ENCODE peak calls at places on chromosomes 12 and 14, in seven cellular contexts. One of them, this sample, is unnamed.

GRCh38 chr14:64569108-64570045 is 19.6 kb downstream of the PPP1R36 start:
- DNase-seq in mesenchymal stem cell: peak; percentile 91
- DNase-seq in IMR-90: peak; percentile 61
- DNase-seq in H9: no peak
- DNase-seq in mesendoderm: peak; percentile 84
- DNase-seq in neuronal stem cell: no peak
- DNase-seq in H1: no peak
- DNase-seq in this sample: peak; percentile 80

GRCh38 chr12:56593909-56594621 is 36.1 kb downstream of the BAZ2A start:
- DNase-seq in mesenchymal stem cell: peak; percentile 85
- DNase-seq in IMR-90: peak; percentile 81
- DNase-seq in H9: peak; percentile 91
- DNase-seq in mesendoderm: peak; percentile 94
- DNase-seq in neuronal stem cell: peak; percentile 55
- DNase-seq in H1: peak; percentile 84
- DNase-seq in this sample: peak; percentile 85

GRCh38 chr14:69660344-69661193 is 49.2 kb downstream of the SUSD6 start:
- DNase-seq in mesenchymal stem cell: no peak
- DNase-seq in IMR-90: no peak
- DNase-seq in H9: no peak
- DNase-seq in mesendoderm: no peak
- DNase-seq in neuronal stem cell: no peak
- DNase-seq in H1: no peak
- DNase-seq in this sample: no peak

GRCh38 chr12:89111964-89112363 is 240.3 kb downstream of the DUSP6 start:
- DNase-seq in mesenchymal stem cell: no peak
- DNase-seq in IMR-90: no peak
- DNase-seq in H9: no peak
- DNase-seq in mesendoderm: no peak
- DNase-seq in neuronal stem cell: no peak
- DNase-seq in H1: no peak
- DNase-seq in this sample: no peak

GRCh38 chr14:38197761-38198345 is 9.9 kb upstream of the SSTR1 start:
- DNase-seq in mesenchymal stem cell: no peak
- DNase-seq in IMR-90: peak; percentile 65
- DNase-seq in H9: no peak
- DNase-seq in mesendoderm: no peak
- DNase-seq in neuronal stem cell: no peak
- DNase-seq in H1: no peak
- DNase-seq in this sample: no peak

GRCh38 chr14:49593016-49593415 is 5.7 kb upstream of the LRR1 start:
- DNase-seq in mesenchymal stem cell: peak; percentile 55
- DNase-seq in IMR-90: peak; percentile 89
- DNase-seq in H9: no peak
- DNase-seq in mesendoderm: no peak
- DNase-seq in neuronal stem cell: no peak
- DNase-seq in H1: no peak
- DNase-seq in this sample: no peak

GRCh38 chr12:8080131-8080530 is 1.9 kb upstream of the NECAP1 start:
- DNase-seq in mesenchymal stem cell: no peak
- DNase-seq in IMR-90: no peak
- DNase-seq in H9: no peak
- DNase-seq in mesendoderm: no peak
- DNase-seq in neuronal stem cell: no peak
- DNase-seq in H1: no peak
- DNase-seq in this sample: no peak

GRCh38 chr14:61860294-61860918 is 98.2 kb downstream of the SNAPC1 start:
- DNase-seq in mesenchymal stem cell: peak; percentile 37
- DNase-seq in IMR-90: peak; percentile 42
- DNase-seq in H9: peak; percentile 67
- DNase-seq in mesendoderm: peak; percentile 63
- DNase-seq in neuronal stem cell: peak; percentile 30
- DNase-seq in H1: peak; percentile 82
- DNase-seq in this sample: peak; percentile 66

GRCh38 chr12:119649202-119649808 is 18.6 kb upstream of the PRKAB1 start:
- DNase-seq in mesenchymal stem cell: no peak
- DNase-seq in IMR-90: no peak
- DNase-seq in H9: no peak
- DNase-seq in mesendoderm: no peak
- DNase-seq in neuronal stem cell: peak; percentile 8
- DNase-seq in H1: no peak
- DNase-seq in this sample: no peak

DNA sequence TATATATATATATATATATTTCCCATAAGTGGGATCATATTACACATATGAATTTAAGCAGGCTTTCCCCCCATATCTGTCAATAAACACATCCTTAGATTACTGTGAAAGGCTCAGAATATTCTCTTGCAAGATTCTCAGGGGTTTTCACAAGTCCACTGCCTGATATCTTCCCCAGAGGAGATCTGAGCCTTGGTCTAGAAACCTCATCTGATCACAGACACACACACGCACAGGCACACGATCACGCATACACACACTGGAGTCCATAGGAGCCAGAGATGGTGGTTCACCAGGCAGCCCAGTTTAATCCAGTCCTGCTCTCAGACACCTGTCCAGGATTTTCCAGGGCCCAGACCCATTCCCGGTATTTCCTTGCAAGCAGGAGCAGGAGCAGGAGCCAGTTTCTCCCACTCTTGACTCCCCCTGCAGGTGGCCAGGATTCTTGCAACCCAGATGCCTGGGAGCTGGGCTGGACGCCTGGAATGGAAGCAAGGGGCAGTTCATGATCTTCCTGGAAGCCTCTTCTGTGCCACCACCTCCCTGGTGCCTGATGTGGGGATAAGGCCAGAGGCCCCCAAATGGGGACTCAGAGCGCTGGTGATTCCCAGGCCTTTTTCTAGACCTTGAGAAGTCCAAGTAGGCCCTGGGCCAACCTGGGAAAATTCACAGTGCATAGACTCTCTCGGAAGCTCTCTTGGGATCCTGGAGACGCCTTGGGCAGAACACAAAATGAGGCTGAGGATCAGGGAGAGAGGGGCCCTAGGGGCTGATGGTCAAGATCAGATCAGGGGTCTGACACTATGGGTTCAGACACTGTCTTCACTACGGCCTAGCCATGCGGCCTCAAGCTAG is 16.5 kb upstream of the KRT78 start:
- DNase-seq in mesenchymal stem cell: peak; percentile 78
- DNase-seq in IMR-90: peak; percentile 60
- DNase-seq in H9: peak; percentile 96
- DNase-seq in mesendoderm: peak; percentile 89
- DNase-seq in neuronal stem cell: peak; percentile 78
- DNase-seq in H1: peak; percentile 95
- DNase-seq in this sample: peak; percentile 87
- H3K27ac ChIP-seq in mesenchymal stem cell: no peak overlapping the region
- H3K27ac ChIP-seq in IMR-90: no peak overlapping the region
- H3K27ac ChIP-seq in H9: no peak overlapping the region
- H3K27ac ChIP-seq in mesendoderm: no peak overlapping the region
- H3K27ac ChIP-seq in neuronal stem cell: no peak overlapping the region
- H3K27ac ChIP-seq in H1: no peak overlapping the region
- H3K27ac ChIP-seq in this sample: no peak overlapping the region

DNA sequence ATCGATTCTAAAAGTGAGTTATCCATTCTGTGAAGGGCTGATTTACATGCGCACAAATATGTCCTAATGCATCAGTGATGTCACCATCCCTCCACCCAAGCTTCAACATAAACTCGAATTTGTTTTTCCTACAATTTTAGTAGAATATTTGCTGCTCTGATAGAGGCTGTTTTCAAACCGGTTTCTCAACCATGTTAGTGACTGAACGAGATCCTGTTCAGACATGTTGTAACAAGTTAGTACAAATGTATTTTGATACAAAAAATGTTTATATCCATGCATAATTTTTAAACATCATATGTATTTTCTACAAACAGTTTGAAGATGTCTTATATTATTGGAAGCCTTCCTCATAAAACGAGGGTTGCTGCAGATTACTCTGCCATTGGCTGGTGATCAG is 12.7 kb upstream of the PRB2 start:
- DNase-seq in mesenchymal stem cell: no peak
- DNase-seq in IMR-90: no peak
- DNase-seq in H9: no peak
- DNase-seq in mesendoderm: no peak
- DNase-seq in neuronal stem cell: no peak
- DNase-seq in H1: no peak
- DNase-seq in this sample: no peak
- H2AK5ac ChIP-seq in mesenchymal stem cell: no peak overlapping the region
- H2AK5ac ChIP-seq in IMR-90: no peak overlapping the region
- H2AK5ac ChIP-seq in H9: no peak overlapping the region
- H2AK5ac ChIP-seq in mesendoderm: no peak overlapping the region
- H2AK5ac ChIP-seq in neuronal stem cell: no peak overlapping the region
- H2AK5ac ChIP-seq in H1: no peak overlapping the region
- H2AK5ac ChIP-seq in this sample: no peak overlapping the region

GRCh38 chr12:21938879-21939278 is 2.3 kb downstream of the ABCC9 start:
- DNase-seq in mesenchymal stem cell: no peak
- DNase-seq in IMR-90: peak; percentile 7
- DNase-seq in H9: no peak
- DNase-seq in mesendoderm: no peak
- DNase-seq in neuronal stem cell: no peak
- DNase-seq in H1: no peak
- DNase-seq in this sample: no peak
- H3K27ac ChIP-seq in mesenchymal stem cell: no peak overlapping the region
- H3K27ac ChIP-seq in IMR-90: no peak overlapping the region
- H3K27ac ChIP-seq in H9: no peak overlapping the region
- H3K27ac ChIP-seq in mesendoderm: no peak overlapping the region
- H3K27ac ChIP-seq in neuronal stem cell: no peak overlapping the region
- H3K27ac ChIP-seq in H1: no peak overlapping the region
- H3K27ac ChIP-seq in this sample: no peak overlapping the region

DNA sequence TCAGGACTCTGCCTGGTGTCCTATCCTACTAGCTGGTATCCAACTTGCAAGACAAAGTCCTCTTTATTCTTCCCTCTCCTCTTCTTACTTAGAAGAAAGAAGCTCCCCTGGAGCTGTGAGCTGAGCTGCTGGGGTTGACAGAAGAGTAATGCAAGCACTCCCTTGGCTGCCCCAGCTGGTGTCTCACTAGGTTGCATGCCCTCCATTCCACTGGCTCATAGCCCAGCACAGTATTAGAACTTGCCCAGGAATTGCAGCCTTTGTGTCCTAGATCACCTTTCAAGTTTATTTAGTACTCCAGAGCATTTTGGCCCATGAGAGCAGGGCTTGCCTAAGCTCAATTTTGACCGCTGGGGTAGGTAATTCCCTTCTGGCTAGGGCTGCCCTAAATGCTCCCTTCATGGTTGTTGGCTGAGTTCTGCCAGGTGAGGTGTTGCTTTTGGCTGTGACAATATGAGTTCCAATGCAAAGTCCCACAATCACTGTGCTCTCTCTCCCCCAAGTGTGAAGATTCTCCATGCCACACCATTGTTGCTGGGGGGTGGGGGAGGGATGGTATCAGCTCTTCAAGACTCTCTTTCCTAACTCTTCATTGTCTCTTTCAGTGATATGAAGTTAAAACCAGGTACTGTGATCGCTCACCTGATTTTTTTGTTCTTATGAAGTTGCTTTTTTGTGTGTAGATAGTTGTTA is 317.4 kb upstream of the DDHD1 start:
- DNase-seq in mesenchymal stem cell: no peak
- DNase-seq in IMR-90: peak; percentile 60
- DNase-seq in H9: no peak
- DNase-seq in mesendoderm: peak; percentile 52
- DNase-seq in neuronal stem cell: no peak
- DNase-seq in H1: no peak
- DNase-seq in this sample: no peak
- H2AK5ac ChIP-seq in mesenchymal stem cell: no peak overlapping the region
- H2AK5ac ChIP-seq in IMR-90: peak overlapping the region; percentile 25
- H2AK5ac ChIP-seq in H9: no peak overlapping the region
- H2AK5ac ChIP-seq in mesendoderm: no peak overlapping the region
- H2AK5ac ChIP-seq in neuronal stem cell: no peak overlapping the region
- H2AK5ac ChIP-seq in H1: no peak overlapping the region
- H2AK5ac ChIP-seq in this sample: no peak overlapping the region